ENCODE peak calls at places on chromosomes 1 and 21, in six cellular contexts. Z, Y, V, L, O and Q are unnamed samples. For H3K4me1, the result is how much of the 10 kb centered on the place peaks cover.

GRCh38 chr21:37974081-37974480 is 57.8 kb upstream of the KCNJ6 start:
- DNase-seq in O (no peak), Z (no peak), V (no peak), Y (no peak), L (no peak), Q (no peak)

GRCh38 chr1:232319106-232319505 is 310.8 kb downstream of the SIPA1L2 start:
- DNase-seq in O (peak), V (no peak), Y (no peak), L (peak), Z (no peak), Q (no peak)

GRCh38 chr1:33435096-33435820 is 4.4 kb upstream of the PHC2 start:
- DNase-seq in O (no peak), Z (no peak), L (no peak), Y (no peak), V (no peak), Q (no peak)

GRCh38 chr1:25698252-25698651 is 81.7 kb downstream of the MAN1C1 start:
- DNase-seq in Y (no peak), L (no peak), V (no peak), Z (no peak), O (no peak), Q (no peak)

GRCh38 chr1:151211972-151212705 is 13.8 kb downstream of the PIP5K1A start:
- DNase-seq in O (no peak), Z (no peak), L (no peak), Y (no peak), V (peak), Q (no peak)

GRCh38 chr1:29237906-29238600 is 1.7 kb downstream of the PTPRU start:
- DNase-seq in Y (no peak), Z (no peak), V (no peak), L (peak), O (no peak), Q (no peak)

GRCh38 chr1:18225236-18225904 is 117.8 kb downstream of the IGSF21 start:
- DNase-seq in Z (no peak), Y (no peak), L (no peak), V (no peak), O (no peak), Q (no peak)

GRCh38 chr21:31335957-31336738 is 7.9 kb downstream of the TIAM1 start:
- DNase-seq in O (no peak), V (no peak), Z (no peak), Y (no peak), L (no peak), Q (no peak)

GRCh38 chr1:4207183-4207582 is 307.1 kb upstream of the C1orf174 start:
- DNase-seq in Y (no peak), L (no peak), Z (no peak), O (no peak), V (no peak), Q (no peak)

DNA sequence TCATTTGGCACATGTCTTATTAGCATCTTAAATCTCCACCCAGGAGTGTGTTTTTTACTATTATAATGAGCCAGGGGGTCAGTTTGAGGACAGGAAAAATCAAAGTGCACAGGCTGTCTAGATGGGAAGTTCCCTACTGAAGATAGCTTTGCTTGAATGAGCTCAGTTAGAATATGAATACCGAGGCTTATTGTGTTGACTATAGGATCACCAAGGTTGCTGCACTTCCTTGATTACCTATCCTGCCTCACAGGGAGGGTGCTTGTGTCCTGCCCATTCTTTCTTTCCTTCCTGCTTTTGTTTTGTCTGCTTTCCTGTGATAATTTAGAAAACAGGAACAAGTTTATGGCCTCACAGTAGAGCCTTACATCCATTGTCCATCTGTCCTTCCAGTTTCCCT is 16.3 kb downstream of the PHGDH start:
- DNase-seq in V (no peak), L (no peak), O (no peak), Y (no peak), Z (no peak), Q (no peak)
- H3K4me1 ChIP-seq in V (under half), L (under half), O (under half), Y (under half), Z (under half), Q (under half)

DNA sequence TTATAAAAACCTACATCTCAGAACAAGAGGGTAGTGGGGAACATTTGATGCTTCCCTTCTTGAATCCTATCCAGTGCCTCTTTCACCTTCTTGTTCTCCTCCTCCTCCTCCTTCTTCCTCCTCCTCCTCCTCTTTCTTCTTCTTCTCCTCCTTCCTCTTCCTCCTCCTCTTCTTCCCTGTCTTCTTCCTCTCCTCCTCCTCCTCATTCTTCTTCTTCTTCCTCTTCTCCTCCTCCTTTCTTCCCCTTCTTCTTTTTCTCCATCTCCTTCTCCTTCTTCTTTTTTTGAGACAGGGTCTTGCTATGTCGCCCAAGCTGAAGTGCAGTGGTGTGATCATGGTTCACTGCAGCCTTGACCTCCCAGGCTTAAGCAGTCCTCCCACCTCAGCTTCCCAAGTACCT is 31.9 kb downstream of the SLC35F3 start:
- DNase-seq in L (no peak), Y (no peak), V (no peak), O (no peak), Z (no peak), Q (no peak)
- H3K4me1 ChIP-seq in L (under half), Y (under half), V (under half), O (under half), Z (under half), Q (under half)

DNA sequence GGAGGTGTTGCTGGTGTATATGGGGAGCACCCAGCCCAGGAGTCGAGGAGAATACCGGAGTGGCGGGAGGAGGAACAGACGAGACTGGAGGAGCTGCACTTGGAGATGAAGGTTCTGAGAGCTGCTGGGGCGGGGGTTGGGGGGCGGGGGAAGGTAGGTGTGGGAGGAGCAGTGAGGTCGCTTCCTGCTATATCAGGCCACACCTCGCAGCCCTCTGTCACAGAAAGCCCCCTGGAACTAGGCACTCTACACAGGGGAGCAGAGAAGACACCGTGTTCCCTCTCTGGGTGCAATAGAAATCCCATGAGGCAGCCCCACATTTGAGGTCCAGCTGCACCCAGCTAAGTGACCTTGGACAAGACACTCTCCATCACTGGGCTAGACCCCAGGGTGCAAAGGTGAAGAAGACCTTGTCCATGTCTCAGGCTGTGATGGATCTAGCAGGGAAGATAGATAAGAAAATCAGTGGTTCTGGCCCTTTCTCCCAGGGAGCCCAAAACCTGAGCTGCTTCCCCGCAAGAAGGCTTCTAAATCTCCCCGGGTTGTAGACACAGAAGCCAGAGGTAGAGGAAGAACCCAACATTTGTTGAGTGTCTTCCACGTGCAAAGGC is 155.8 kb upstream of the EDN2 start:
- DNase-seq in Z (no peak), Y (no peak), V (no peak), O (no peak), L (no peak), Q (no peak)
- H3K4me1 ChIP-seq in Z (under half), Y (under half), V (under half), O (under half), L (under half), Q (under half)

GRCh38 chr1:94622757-94623156 is 81.2 kb upstream of the F3 start:
- DNase-seq in Z (no peak), L (no peak), V (no peak), O (no peak), Y (no peak), Q (no peak)

GRCh38 chr1:94620345-94621031 is 78.9 kb upstream of the F3 start:
- DNase-seq in L (no peak), V (no peak), Y (no peak), O (no peak), Z (no peak), Q (no peak)

GRCh38 chr1:94621802-94622201 is 80.2 kb upstream of the F3 start:
- DNase-seq in V (no peak), L (no peak), Z (no peak), O (no peak), Y (no peak), Q (no peak)

GRCh38 chr1:94621392-94621791 is 79.8 kb upstream of the F3 start:
- DNase-seq in Y (no peak), O (no peak), Z (no peak), V (peak), L (peak), Q (peak)

GRCh38 chr1:94623560-94624148 is 82.1 kb upstream of the F3 start:
- DNase-seq in O (no peak), L (no peak), Z (no peak), Y (no peak), V (no peak), Q (no peak)
- H3K4me1 ChIP-seq in O (under half), L (under half), Z (under half), Y (under half), V (under half), Q (under half)